ENCODE peak calls at places on chromosome 6, in nine cellular contexts. One of them, this sample, is unnamed. For H3K27me3, the result is how much of the 10 kb centered on the place peaks cover.

GRCh38 chr6:79201127-79201526 is 33.4 kb downstream of the HMGN3 start:
- DNase-seq in stomach: no peak
- DNase-seq in breast epithelium: no peak
- DNase-seq in AG04450: no peak
- DNase-seq in psoas muscle: no peak
- DNase-seq in CD8-positive, alpha-beta T cell: no peak
- DNase-seq in lower lobe of right lung: no peak
- DNase-seq in heart left ventricle: no peak
- DNase-seq in foreskin keratinocyte: no peak
- DNase-seq in this sample: no peak

GRCh38 chr6:155120034-155120433 is 124.9 kb downstream of the TIAM2 start:
- DNase-seq in foreskin keratinocyte: peak
- DNase-seq in CD8-positive, alpha-beta T cell: no peak
- DNase-seq in heart left ventricle: no peak
- DNase-seq in stomach: no peak
- DNase-seq in psoas muscle: no peak
- DNase-seq in breast epithelium: no peak
- DNase-seq in lower lobe of right lung: no peak
- DNase-seq in AG04450: no peak
- DNase-seq in this sample: no peak

GRCh38 chr6:53250761-53251672 is 97.7 kb downstream of the ELOVL5 start:
- DNase-seq in stomach: no peak
- DNase-seq in heart left ventricle: no peak
- DNase-seq in AG04450: no peak
- DNase-seq in breast epithelium: no peak
- DNase-seq in CD8-positive, alpha-beta T cell: no peak
- DNase-seq in foreskin keratinocyte: peak
- DNase-seq in psoas muscle: no peak
- DNase-seq in lower lobe of right lung: no peak
- DNase-seq in this sample: no peak

GRCh38 chr6:38144365-38144764 is 324.8 kb downstream of the ZFAND3 start:
- DNase-seq in stomach: no peak
- DNase-seq in CD8-positive, alpha-beta T cell: no peak
- DNase-seq in lower lobe of right lung: no peak
- DNase-seq in foreskin keratinocyte: no peak
- DNase-seq in breast epithelium: no peak
- DNase-seq in AG04450: no peak
- DNase-seq in psoas muscle: no peak
- DNase-seq in heart left ventricle: no peak
- DNase-seq in this sample: no peak

GRCh38 chr6:41693281-41693838 is 42.0 kb downstream of the TFEB start:
- DNase-seq in lower lobe of right lung: peak
- DNase-seq in CD8-positive, alpha-beta T cell: no peak
- DNase-seq in AG04450: no peak
- DNase-seq in breast epithelium: no peak
- DNase-seq in foreskin keratinocyte: no peak
- DNase-seq in heart left ventricle: no peak
- DNase-seq in psoas muscle: no peak
- DNase-seq in stomach: peak
- DNase-seq in this sample: no peak

GRCh38 chr6:38233161-38233791 is 406.5 kb downstream of the BTBD9 start:
- DNase-seq in psoas muscle: no peak
- DNase-seq in AG04450: no peak
- DNase-seq in CD8-positive, alpha-beta T cell: no peak
- DNase-seq in stomach: no peak
- DNase-seq in foreskin keratinocyte: peak
- DNase-seq in breast epithelium: no peak
- DNase-seq in heart left ventricle: no peak
- DNase-seq in lower lobe of right lung: no peak
- DNase-seq in this sample: no peak

GRCh38 chr6:107419747-107420146 is 39.6 kb downstream of the PDSS2 start:
- DNase-seq in CD8-positive, alpha-beta T cell: no peak
- DNase-seq in psoas muscle: no peak
- DNase-seq in breast epithelium: no peak
- DNase-seq in stomach: no peak
- DNase-seq in foreskin keratinocyte: no peak
- DNase-seq in heart left ventricle: no peak
- DNase-seq in lower lobe of right lung: no peak
- DNase-seq in AG04450: no peak
- DNase-seq in this sample: no peak

GRCh38 chr6:27312146-27312949 is at the start of gene POM121L2:
- DNase-seq in heart left ventricle: no peak
- DNase-seq in CD8-positive, alpha-beta T cell: peak
- DNase-seq in stomach: peak
- DNase-seq in psoas muscle: peak
- DNase-seq in AG04450: no peak
- DNase-seq in breast epithelium: peak
- DNase-seq in foreskin keratinocyte: peak
- DNase-seq in lower lobe of right lung: peak
- DNase-seq in this sample: no peak

GRCh38 chr6:37099442-37099841 is 70.5 kb upstream of the PIM1 start:
- DNase-seq in AG04450: no peak
- DNase-seq in breast epithelium: no peak
- DNase-seq in lower lobe of right lung: no peak
- DNase-seq in heart left ventricle: no peak
- DNase-seq in CD8-positive, alpha-beta T cell: no peak
- DNase-seq in psoas muscle: peak
- DNase-seq in stomach: no peak
- DNase-seq in foreskin keratinocyte: peak
- DNase-seq in this sample: no peak

GRCh38 chr6:27495386-27496135 is 22.7 kb upstream of the ZNF184 start:
- DNase-seq in stomach: no peak
- DNase-seq in AG04450: no peak
- DNase-seq in breast epithelium: no peak
- DNase-seq in CD8-positive, alpha-beta T cell: peak
- DNase-seq in lower lobe of right lung: no peak
- DNase-seq in psoas muscle: peak
- DNase-seq in foreskin keratinocyte: peak
- DNase-seq in heart left ventricle: peak
- DNase-seq in this sample: peak

GRCh38 chr6:34459899-34460593 is 5.8 kb upstream of the PACSIN1 start:
- DNase-seq in foreskin keratinocyte: peak
- DNase-seq in stomach: peak
- DNase-seq in heart left ventricle: no peak
- DNase-seq in AG04450: no peak
- DNase-seq in psoas muscle: no peak
- DNase-seq in lower lobe of right lung: no peak
- DNase-seq in breast epithelium: no peak
- DNase-seq in CD8-positive, alpha-beta T cell: peak
- DNase-seq in this sample: no peak

GRCh38 chr6:30685157-30685976 is 1.1 kb downstream of the PPP1R18 start:
- DNase-seq in lower lobe of right lung: no peak
- DNase-seq in stomach: no peak
- DNase-seq in breast epithelium: no peak
- DNase-seq in AG04450: no peak
- DNase-seq in foreskin keratinocyte: peak
- DNase-seq in CD8-positive, alpha-beta T cell: peak
- DNase-seq in psoas muscle: no peak
- DNase-seq in heart left ventricle: no peak
- DNase-seq in this sample: no peak

GRCh38 chr6:85403331-85404015 is 46.4 kb upstream of the NT5E start:
- DNase-seq in heart left ventricle: no peak
- DNase-seq in AG04450: no peak
- DNase-seq in CD8-positive, alpha-beta T cell: no peak
- DNase-seq in foreskin keratinocyte: peak
- DNase-seq in lower lobe of right lung: no peak
- DNase-seq in psoas muscle: no peak
- DNase-seq in stomach: no peak
- DNase-seq in breast epithelium: no peak
- DNase-seq in this sample: no peak

DNA sequence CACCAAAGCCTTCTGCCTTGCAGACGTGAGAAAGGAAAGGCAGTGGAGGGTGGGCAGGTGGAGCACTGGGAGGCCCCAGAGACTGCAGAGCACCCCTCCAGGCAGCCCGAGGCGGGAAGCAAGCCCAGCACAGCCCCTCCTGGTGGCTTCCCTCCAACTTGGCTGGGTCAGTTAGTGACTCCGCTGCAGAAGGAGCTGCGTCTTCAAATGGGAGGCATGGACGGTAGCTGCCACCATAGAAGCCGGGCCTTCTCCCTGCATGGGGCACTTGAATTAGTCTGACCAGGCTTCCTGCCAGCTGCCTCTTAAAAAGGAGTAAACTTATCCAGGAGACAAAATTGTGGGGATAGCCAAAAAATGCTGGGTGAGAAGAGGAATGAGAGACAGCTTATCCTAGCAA is 88.0 kb upstream of the RPS6KA2 start:
- DNase-seq in psoas muscle: no peak
- DNase-seq in breast epithelium: no peak
- DNase-seq in CD8-positive, alpha-beta T cell: no peak
- DNase-seq in foreskin keratinocyte: no peak
- DNase-seq in lower lobe of right lung: no peak
- DNase-seq in heart left ventricle: no peak
- DNase-seq in stomach: no peak
- DNase-seq in AG04450: no peak
- DNase-seq in this sample: no peak
- TF ChIP-seq CTCF in psoas muscle: no peak
- TF ChIP-seq CTCF in breast epithelium: no peak
- TF ChIP-seq CTCF in CD8-positive, alpha-beta T cell: no peak
- TF ChIP-seq CTCF in foreskin keratinocyte: no peak
- TF ChIP-seq CTCF in lower lobe of right lung: no peak
- TF ChIP-seq CTCF in heart left ventricle: no peak
- TF ChIP-seq CTCF in stomach: no peak
- TF ChIP-seq CTCF in AG04450: no peak
- TF ChIP-seq CTCF in this sample: no peak

GRCh38 chr6:129646617-129647016 is 63.4 kb downstream of the ARHGAP18 start:
- DNase-seq in breast epithelium: no peak
- DNase-seq in CD8-positive, alpha-beta T cell: no peak
- DNase-seq in foreskin keratinocyte: no peak
- DNase-seq in stomach: no peak
- DNase-seq in psoas muscle: no peak
- DNase-seq in AG04450: no peak
- DNase-seq in lower lobe of right lung: no peak
- DNase-seq in heart left ventricle: no peak
- DNase-seq in this sample: no peak

GRCh38 chr6:129643968-129644367 is 66.0 kb downstream of the ARHGAP18 start:
- DNase-seq in foreskin keratinocyte: no peak
- DNase-seq in breast epithelium: no peak
- DNase-seq in heart left ventricle: no peak
- DNase-seq in AG04450: no peak
- DNase-seq in psoas muscle: no peak
- DNase-seq in stomach: no peak
- DNase-seq in CD8-positive, alpha-beta T cell: no peak
- DNase-seq in lower lobe of right lung: no peak
- DNase-seq in this sample: no peak

GRCh38 chr6:129645371-129646139 is 64.4 kb downstream of the ARHGAP18 start:
- DNase-seq in stomach: no peak
- DNase-seq in breast epithelium: no peak
- DNase-seq in foreskin keratinocyte: peak
- DNase-seq in CD8-positive, alpha-beta T cell: no peak
- DNase-seq in AG04450: no peak
- DNase-seq in heart left ventricle: no peak
- DNase-seq in lower lobe of right lung: no peak
- DNase-seq in psoas muscle: no peak
- DNase-seq in this sample: no peak

GRCh38 chr6:129646140-129646569 is 63.8 kb downstream of the ARHGAP18 start:
- DNase-seq in psoas muscle: no peak
- DNase-seq in foreskin keratinocyte: no peak
- DNase-seq in stomach: no peak
- DNase-seq in AG04450: no peak
- DNase-seq in breast epithelium: no peak
- DNase-seq in CD8-positive, alpha-beta T cell: no peak
- DNase-seq in lower lobe of right lung: no peak
- DNase-seq in heart left ventricle: no peak
- DNase-seq in this sample: no peak

DNA sequence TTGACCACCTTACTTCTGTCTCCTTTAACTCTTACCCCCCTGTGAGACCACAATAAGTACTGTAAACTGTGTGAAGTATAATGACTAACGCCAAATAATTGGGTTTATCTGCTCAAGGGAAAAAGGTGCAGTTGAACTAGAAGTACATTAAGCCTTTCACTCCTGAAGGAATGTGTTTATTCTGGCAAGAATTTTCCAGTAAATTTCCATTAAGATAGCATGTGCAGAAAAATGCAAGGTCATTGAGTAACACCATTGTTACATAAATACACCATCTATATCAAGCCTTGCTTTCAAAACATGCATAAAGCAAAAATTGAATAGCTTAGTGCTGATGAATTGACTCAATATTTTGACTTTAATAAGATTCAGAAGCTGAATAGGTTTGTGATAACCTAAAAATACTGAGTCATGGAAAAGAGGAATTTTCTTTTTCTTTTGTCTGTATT is 65.4 kb downstream of the ARHGAP18 start:
- DNase-seq in stomach: no peak
- DNase-seq in CD8-positive, alpha-beta T cell: no peak
- DNase-seq in breast epithelium: no peak
- DNase-seq in AG04450: no peak
- DNase-seq in psoas muscle: no peak
- DNase-seq in foreskin keratinocyte: peak
- DNase-seq in lower lobe of right lung: no peak
- DNase-seq in heart left ventricle: no peak
- DNase-seq in this sample: no peak
- H3K27ac ChIP-seq in stomach: no peak
- H3K27ac ChIP-seq in CD8-positive, alpha-beta T cell: no peak
- H3K27ac ChIP-seq in breast epithelium: peak
- H3K27ac ChIP-seq in AG04450: no peak
- H3K27ac ChIP-seq in psoas muscle: no peak
- H3K27ac ChIP-seq in foreskin keratinocyte: peak
- H3K27ac ChIP-seq in lower lobe of right lung: peak
- H3K27ac ChIP-seq in heart left ventricle: peak
- H3K27ac ChIP-seq in this sample: peak

DNA sequence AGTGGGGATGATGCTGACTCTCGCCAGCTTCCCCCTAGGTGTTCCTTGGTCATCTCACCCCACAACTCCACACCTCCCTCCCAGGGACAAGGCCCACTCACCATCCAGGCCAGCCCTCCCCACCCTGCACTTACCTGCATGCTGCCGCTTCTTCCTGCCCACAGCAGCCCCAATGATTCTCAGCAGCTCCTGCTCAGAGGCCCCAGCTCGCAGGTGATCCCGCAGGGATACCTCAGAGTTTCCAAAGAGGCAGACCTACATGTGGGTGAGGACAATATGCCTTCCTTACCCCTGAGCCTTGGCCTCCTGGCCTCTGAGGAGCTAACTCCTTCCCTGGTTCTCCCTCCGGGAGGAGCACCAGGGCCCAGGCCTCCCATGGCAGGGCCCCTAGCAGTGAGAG is 24.6 kb downstream of the MOCS1 start:
- DNase-seq in stomach: no peak
- DNase-seq in AG04450: no peak
- DNase-seq in psoas muscle: no peak
- DNase-seq in heart left ventricle: no peak
- DNase-seq in breast epithelium: no peak
- DNase-seq in foreskin keratinocyte: no peak
- DNase-seq in CD8-positive, alpha-beta T cell: no peak
- DNase-seq in lower lobe of right lung: no peak
- DNase-seq in this sample: no peak
- H3K27me3 ChIP-seq in stomach: under half
- H3K27me3 ChIP-seq in AG04450: under half
- H3K27me3 ChIP-seq in psoas muscle: under half
- H3K27me3 ChIP-seq in heart left ventricle: under half
- H3K27me3 ChIP-seq in breast epithelium: under half
- H3K27me3 ChIP-seq in foreskin keratinocyte: under half
- H3K27me3 ChIP-seq in CD8-positive, alpha-beta T cell: under half
- H3K27me3 ChIP-seq in lower lobe of right lung: under half
- H3K27me3 ChIP-seq in this sample: under half

DNA sequence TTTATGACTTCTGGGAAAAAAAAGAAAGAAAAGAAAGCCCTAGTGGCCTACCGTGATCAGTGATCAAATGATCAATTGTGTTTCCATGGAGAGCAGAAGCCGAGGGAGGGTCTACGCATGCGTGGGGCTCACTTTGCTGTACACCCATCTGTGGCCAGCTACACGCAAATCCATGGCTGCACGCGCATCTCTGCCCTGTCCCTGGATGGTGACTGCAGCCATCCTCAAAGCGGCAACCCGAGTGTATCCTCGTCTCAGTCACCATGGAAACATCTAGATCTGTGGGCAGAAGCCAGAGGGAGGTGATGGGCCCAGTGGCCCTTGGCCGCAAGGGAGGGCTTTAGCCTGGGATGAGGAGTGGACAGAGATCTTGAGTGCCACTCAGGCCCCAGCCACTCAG is 786 bp upstream of the ULBP3 start:
- DNase-seq in stomach: peak
- DNase-seq in heart left ventricle: no peak
- DNase-seq in psoas muscle: no peak
- DNase-seq in AG04450: no peak
- DNase-seq in foreskin keratinocyte: no peak
- DNase-seq in lower lobe of right lung: no peak
- DNase-seq in CD8-positive, alpha-beta T cell: no peak
- DNase-seq in breast epithelium: no peak
- DNase-seq in this sample: no peak
- TF ChIP-seq CTCF in stomach: no peak
- TF ChIP-seq CTCF in heart left ventricle: no peak
- TF ChIP-seq CTCF in psoas muscle: no peak
- TF ChIP-seq CTCF in AG04450: no peak
- TF ChIP-seq CTCF in foreskin keratinocyte: no peak
- TF ChIP-seq CTCF in lower lobe of right lung: no peak
- TF ChIP-seq CTCF in CD8-positive, alpha-beta T cell: no peak
- TF ChIP-seq CTCF in breast epithelium: no peak
- TF ChIP-seq CTCF in this sample: no peak